ENCODE peak calls at places on chromosomes 3 and 15, in nine cellular contexts. One of them, this sample, is unnamed.

GRCh38 chr3:161602451-161602850 is 105.8 kb downstream of the OTOL1 start:
- DNase-seq in NCI-H2081: no peak
- DNase-seq in head of caudate nucleus: no peak
- DNase-seq in NCI-H2029: no peak
- DNase-seq in fibroblast of pulmonary artery: no peak
- DNase-seq in G401: no peak
- DNase-seq in T1000: no peak
- DNase-seq in HEK293T: no peak
- DNase-seq in psoas muscle: no peak
- DNase-seq in this sample: no peak

GRCh38 chr15:67839358-67839928 is 402 bp downstream of the RNU6-1 start:
- DNase-seq in NCI-H2081: peak
- DNase-seq in head of caudate nucleus: no peak
- DNase-seq in NCI-H2029: no peak
- DNase-seq in fibroblast of pulmonary artery: peak
- DNase-seq in G401: peak
- DNase-seq in T1000: peak
- DNase-seq in HEK293T: peak
- DNase-seq in psoas muscle: no peak
- DNase-seq in this sample: peak

GRCh38 chr15:77415450-77416448 is 4.2 kb downstream of the PEAK1 start:
- DNase-seq in NCI-H2081: no peak
- DNase-seq in head of caudate nucleus: no peak
- DNase-seq in NCI-H2029: no peak
- DNase-seq in fibroblast of pulmonary artery: peak
- DNase-seq in G401: peak
- DNase-seq in T1000: no peak
- DNase-seq in HEK293T: no peak
- DNase-seq in psoas muscle: no peak
- DNase-seq in this sample: no peak

GRCh38 chr3:42635111-42635510 is 18.4 kb upstream of the ZBTB47 start:
- DNase-seq in NCI-H2081: no peak
- DNase-seq in head of caudate nucleus: no peak
- DNase-seq in NCI-H2029: no peak
- DNase-seq in fibroblast of pulmonary artery: peak
- DNase-seq in G401: no peak
- DNase-seq in T1000: no peak
- DNase-seq in HEK293T: no peak
- DNase-seq in psoas muscle: no peak
- DNase-seq in this sample: no peak

GRCh38 chr3:97291901-97292300 is 472.7 kb upstream of the ARL6 start:
- DNase-seq in NCI-H2081: peak
- DNase-seq in head of caudate nucleus: no peak
- DNase-seq in NCI-H2029: peak
- DNase-seq in fibroblast of pulmonary artery: no peak
- DNase-seq in G401: no peak
- DNase-seq in T1000: no peak
- DNase-seq in HEK293T: no peak
- DNase-seq in psoas muscle: no peak
- DNase-seq in this sample: no peak

GRCh38 chr15:68208136-68208535 is 3.0 kb upstream of the CALML4 start:
- DNase-seq in NCI-H2081: no peak
- DNase-seq in head of caudate nucleus: peak
- DNase-seq in NCI-H2029: no peak
- DNase-seq in fibroblast of pulmonary artery: no peak
- DNase-seq in G401: no peak
- DNase-seq in T1000: no peak
- DNase-seq in HEK293T: no peak
- DNase-seq in psoas muscle: no peak
- DNase-seq in this sample: no peak

GRCh38 chr3:56303508-56303907 is 164.8 kb downstream of the ERC2 start:
- DNase-seq in NCI-H2081: no peak
- DNase-seq in head of caudate nucleus: no peak
- DNase-seq in NCI-H2029: no peak
- DNase-seq in fibroblast of pulmonary artery: peak
- DNase-seq in G401: peak
- DNase-seq in T1000: no peak
- DNase-seq in HEK293T: peak
- DNase-seq in psoas muscle: no peak
- DNase-seq in this sample: no peak

GRCh38 chr3:73108750-73109149 is 47.3 kb downstream of the EBLN2 start:
- DNase-seq in NCI-H2081: no peak
- DNase-seq in head of caudate nucleus: no peak
- DNase-seq in NCI-H2029: no peak
- DNase-seq in fibroblast of pulmonary artery: no peak
- DNase-seq in G401: no peak
- DNase-seq in T1000: no peak
- DNase-seq in HEK293T: no peak
- DNase-seq in psoas muscle: no peak
- DNase-seq in this sample: no peak

GRCh38 chr3:187027531-187027936 is 97.2 kb downstream of the ST6GAL1 start:
- DNase-seq in NCI-H2081: no peak
- DNase-seq in head of caudate nucleus: no peak
- DNase-seq in NCI-H2029: no peak
- DNase-seq in fibroblast of pulmonary artery: no peak
- DNase-seq in G401: no peak
- DNase-seq in T1000: no peak
- DNase-seq in HEK293T: no peak
- DNase-seq in psoas muscle: no peak
- DNase-seq in this sample: no peak

GRCh38 chr15:73752817-73753214 is 335 bp downstream of the INSYN1 start:
- DNase-seq in NCI-H2081: no peak
- DNase-seq in head of caudate nucleus: no peak
- DNase-seq in NCI-H2029: no peak
- DNase-seq in fibroblast of pulmonary artery: peak
- DNase-seq in G401: no peak
- DNase-seq in T1000: no peak
- DNase-seq in HEK293T: peak
- DNase-seq in psoas muscle: no peak
- DNase-seq in this sample: no peak

GRCh38 chr3:11956781-11957180 is 47.4 kb upstream of the SYN2 start:
- DNase-seq in NCI-H2081: no peak
- DNase-seq in head of caudate nucleus: no peak
- DNase-seq in NCI-H2029: no peak
- DNase-seq in fibroblast of pulmonary artery: no peak
- DNase-seq in G401: no peak
- DNase-seq in T1000: no peak
- DNase-seq in HEK293T: no peak
- DNase-seq in psoas muscle: no peak
- DNase-seq in this sample: no peak

GRCh38 chr3:88000853-88001252 is 58.0 kb downstream of the CGGBP1 start:
- DNase-seq in NCI-H2081: no peak
- DNase-seq in head of caudate nucleus: no peak
- DNase-seq in NCI-H2029: no peak
- DNase-seq in fibroblast of pulmonary artery: peak
- DNase-seq in G401: no peak
- DNase-seq in T1000: no peak
- DNase-seq in HEK293T: no peak
- DNase-seq in psoas muscle: no peak
- DNase-seq in this sample: no peak

GRCh38 chr3:134795776-134796312 is 784 bp downstream of the EPHB1 start:
- DNase-seq in NCI-H2081: no peak
- DNase-seq in head of caudate nucleus: no peak
- DNase-seq in NCI-H2029: no peak
- DNase-seq in fibroblast of pulmonary artery: peak
- DNase-seq in G401: peak
- DNase-seq in T1000: peak
- DNase-seq in HEK293T: peak
- DNase-seq in psoas muscle: peak
- DNase-seq in this sample: peak

GRCh38 chr3:133489466-133490085 is 83.9 kb upstream of the CDV3 start:
- DNase-seq in NCI-H2081: no peak
- DNase-seq in head of caudate nucleus: no peak
- DNase-seq in NCI-H2029: no peak
- DNase-seq in fibroblast of pulmonary artery: no peak
- DNase-seq in G401: no peak
- DNase-seq in T1000: no peak
- DNase-seq in HEK293T: no peak
- DNase-seq in psoas muscle: no peak
- DNase-seq in this sample: no peak

GRCh38 chr15:44729394-44729913 is 6.9 kb upstream of the TRIM69 start:
- DNase-seq in NCI-H2081: peak
- DNase-seq in head of caudate nucleus: peak
- DNase-seq in NCI-H2029: no peak
- DNase-seq in fibroblast of pulmonary artery: peak
- DNase-seq in G401: peak
- DNase-seq in T1000: peak
- DNase-seq in HEK293T: no peak
- DNase-seq in psoas muscle: peak
- DNase-seq in this sample: no peak

GRCh38 chr15:47588968-47589367 is 128.3 kb upstream of the SEMA6D start:
- DNase-seq in NCI-H2081: no peak
- DNase-seq in head of caudate nucleus: no peak
- DNase-seq in NCI-H2029: no peak
- DNase-seq in fibroblast of pulmonary artery: no peak
- DNase-seq in G401: no peak
- DNase-seq in T1000: no peak
- DNase-seq in HEK293T: peak
- DNase-seq in psoas muscle: no peak
- DNase-seq in this sample: no peak

GRCh38 chr15:42158941-42159340 is 2.5 kb upstream of the PLA2G4F start:
- DNase-seq in NCI-H2081: no peak
- DNase-seq in head of caudate nucleus: no peak
- DNase-seq in NCI-H2029: no peak
- DNase-seq in fibroblast of pulmonary artery: no peak
- DNase-seq in G401: no peak
- DNase-seq in T1000: no peak
- DNase-seq in HEK293T: no peak
- DNase-seq in psoas muscle: no peak
- DNase-seq in this sample: no peak

GRCh38 chr15:68592548-68592947 is 13.8 kb downstream of the CORO2B start:
- DNase-seq in NCI-H2081: no peak
- DNase-seq in head of caudate nucleus: no peak
- DNase-seq in NCI-H2029: no peak
- DNase-seq in fibroblast of pulmonary artery: no peak
- DNase-seq in G401: no peak
- DNase-seq in T1000: no peak
- DNase-seq in HEK293T: no peak
- DNase-seq in psoas muscle: no peak
- DNase-seq in this sample: no peak

GRCh38 chr3:13487403-13487802 is 7.3 kb downstream of the HDAC11 start:
- DNase-seq in NCI-H2081: no peak
- DNase-seq in head of caudate nucleus: no peak
- DNase-seq in NCI-H2029: no peak
- DNase-seq in fibroblast of pulmonary artery: no peak
- DNase-seq in G401: no peak
- DNase-seq in T1000: no peak
- DNase-seq in HEK293T: no peak
- DNase-seq in psoas muscle: peak
- DNase-seq in this sample: no peak

GRCh38 chr15:48719668-48720067 is 74.2 kb upstream of the FBN1 start:
- DNase-seq in NCI-H2081: no peak
- DNase-seq in head of caudate nucleus: no peak
- DNase-seq in NCI-H2029: no peak
- DNase-seq in fibroblast of pulmonary artery: no peak
- DNase-seq in G401: no peak
- DNase-seq in T1000: no peak
- DNase-seq in HEK293T: no peak
- DNase-seq in psoas muscle: no peak
- DNase-seq in this sample: no peak

GRCh38 chr3:113507501-113508067 is 7.4 kb downstream of the SPICE1 start:
- DNase-seq in NCI-H2081: no peak
- DNase-seq in head of caudate nucleus: no peak
- DNase-seq in NCI-H2029: no peak
- DNase-seq in fibroblast of pulmonary artery: no peak
- DNase-seq in G401: no peak
- DNase-seq in T1000: no peak
- DNase-seq in HEK293T: no peak
- DNase-seq in psoas muscle: no peak
- DNase-seq in this sample: no peak

GRCh38 chr3:190252080-190252479 is 70.2 kb downstream of the CLDN1 start:
- DNase-seq in NCI-H2081: no peak
- DNase-seq in head of caudate nucleus: no peak
- DNase-seq in NCI-H2029: no peak
- DNase-seq in fibroblast of pulmonary artery: peak
- DNase-seq in G401: no peak
- DNase-seq in T1000: no peak
- DNase-seq in HEK293T: no peak
- DNase-seq in psoas muscle: no peak
- DNase-seq in this sample: peak

GRCh38 chr15:32909431-32909830 is 191.6 kb downstream of the GREM1 start:
- DNase-seq in NCI-H2081: no peak
- DNase-seq in head of caudate nucleus: no peak
- DNase-seq in NCI-H2029: no peak
- DNase-seq in fibroblast of pulmonary artery: peak
- DNase-seq in G401: no peak
- DNase-seq in T1000: no peak
- DNase-seq in HEK293T: no peak
- DNase-seq in psoas muscle: no peak
- DNase-seq in this sample: no peak